ENCODE peak calls at places on chromosomes 2 and 18, in seven cellular contexts. X, O, N, R, V, Z and A are unnamed samples.

GRCh38 chr2:241936457-241937133 is 67.1 kb downstream of the RTP5 start:
- DNase-seq in X (no peak), V (no peak), R (no peak), N (no peak), O (no peak), Z (no peak), A (no peak)

GRCh38 chr18:50706199-50706598 is 113.6 kb downstream of the MRO start:
- DNase-seq in O (no peak), V (no peak), N (no peak), Z (no peak), X (no peak), R (peak; percentile 7), A (no peak)

GRCh38 chr2:36379710-36380448 is 24.3 kb downstream of the CRIM1 start:
- DNase-seq in O (no peak), R (no peak), X (peak; percentile 61), N (no peak), V (no peak), Z (no peak), A (no peak)

GRCh38 chr2:21519821-21520220 is 396.1 kb downstream of the TDRD15 start:
- DNase-seq in R (no peak), X (no peak), N (no peak), V (peak; percentile 47), O (no peak), Z (no peak), A (no peak)

GRCh38 chr2:238811765-238812164 is 36.1 kb upstream of the TWIST2 start:
- DNase-seq in O (no peak), R (no peak), X (no peak), N (no peak), Z (no peak), V (no peak), A (no peak)

GRCh38 chr2:23944527-23944926 is 4.3 kb downstream of the UBXN2A start:
- DNase-seq in O (peak; percentile 40), V (no peak), Z (no peak), X (no peak), N (peak; percentile 66), R (no peak), A (no peak)

GRCh38 chr2:85243101-85244072 is 84.4 kb downstream of the TGOLN2 start:
- DNase-seq in N (peak; percentile 80), X (peak; percentile 25), V (peak; percentile 64), O (peak; percentile 53), Z (peak; percentile 60), R (peak; percentile 71), A (peak; percentile 34)

GRCh38 chr2:143463717-143464116 is 334.5 kb downstream of the ARHGAP15 start:
- DNase-seq in N (no peak), O (no peak), R (no peak), X (no peak), V (no peak), Z (no peak), A (no peak)

GRCh38 chr2:43488737-43489136 is 107.1 kb downstream of the THADA start:
- DNase-seq in N (no peak), Z (no peak), X (no peak), R (no peak), V (no peak), O (no peak), A (no peak)

GRCh38 chr2:33430856-33431255 is 45.6 kb upstream of the RASGRP3 start:
- DNase-seq in X (peak; percentile 76), Z (no peak), V (no peak), R (no peak), O (no peak), N (no peak), A (no peak)

GRCh38 chr2:1591978-1592907 is 152.1 kb downstream of the PXDN start:
- DNase-seq in N (peak; percentile 93), O (peak; percentile 45), R (peak; percentile 76), X (peak; percentile 90), V (peak; percentile 74), Z (peak; percentile 80), A (no peak)
- H3K4me1 ChIP-seq in N (peaks cover 3% of the 10 kb centered on the region), O (peaks cover 9% of the 10 kb centered on the region), R (no peaks in the 10 kb centered on the region), X (peaks cover 21% of the 10 kb centered on the region), V (peaks cover 30% of the 10 kb centered on the region), Z (no peaks in the 10 kb centered on the region), A (no peaks in the 10 kb centered on the region)

GRCh38 chr2:199460101-199460671 is 2.4 kb upstream of the SATB2 start:
- DNase-seq in R (no peak), N (peak; percentile 31), V (no peak), Z (no peak), X (peak; percentile 67), O (no peak), A (no peak)

GRCh38 chr2:199461455-199462166 is 3.9 kb upstream of the SATB2 start:
- DNase-seq in O (no peak), N (no peak), Z (no peak), V (no peak), X (no peak), R (peak; percentile 58), A (no peak)

GRCh38 chr2:199462167-199462976 is 4.6 kb upstream of the SATB2 start:
- DNase-seq in N (peak; percentile 44), V (no peak), O (no peak), Z (no peak), R (no peak), X (no peak), A (no peak)

GRCh38 chr2:199459286-199460100 is 1.8 kb upstream of the SATB2 start:
- DNase-seq in N (peak; percentile 98), Z (peak; percentile 93), V (peak; percentile 91), R (peak; percentile 93), O (peak; percentile 96), X (peak; percentile 98), A (no peak)

DNA sequence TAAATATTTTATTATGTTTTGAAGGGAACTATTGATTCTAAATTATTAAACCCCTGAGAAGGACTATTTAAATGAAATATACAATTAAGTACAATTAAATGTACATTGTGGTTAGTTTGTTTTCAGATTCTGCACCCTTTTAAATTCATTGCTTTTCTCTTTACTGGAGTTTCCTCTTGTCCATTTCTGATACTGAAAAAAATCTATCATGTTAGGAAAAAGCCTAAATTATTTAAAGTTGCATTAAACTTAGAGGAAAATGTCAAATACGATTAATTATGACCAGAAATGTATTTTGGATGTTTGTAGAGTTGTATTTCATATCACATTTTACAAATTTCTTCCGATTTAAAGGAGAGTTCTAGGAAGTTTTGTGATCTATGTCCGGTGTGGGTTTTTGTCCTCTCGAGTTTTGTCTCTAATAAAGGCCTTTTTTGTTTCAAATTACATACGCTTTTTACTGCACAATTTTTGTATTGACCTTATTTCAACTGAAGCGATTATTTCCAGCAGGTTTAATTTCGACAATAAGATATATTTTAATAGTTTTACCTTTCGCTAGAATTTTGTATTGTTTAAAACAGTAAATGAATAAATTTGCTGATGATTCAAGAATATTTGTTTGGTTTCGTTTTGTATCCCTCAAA is 3.2 kb upstream of the SATB2 start:
- DNase-seq in V (no peak), R (no peak), O (no peak), N (no peak), X (peak; percentile 50), Z (no peak), A (no peak)
- H3K4me3 ChIP-seq in V (no peak overlapping the region), R (no peak overlapping the region), O (no peak overlapping the region), N (no peak overlapping the region), X (peak overlapping the region; percentile 3), Z (no peak overlapping the region), A (no peak overlapping the region)

GRCh38 chr2:203647579-203647978 is 58.9 kb upstream of the CD28 start:
- DNase-seq in O (no peak), Z (no peak), X (no peak), V (no peak), R (no peak), N (no peak), A (no peak)

GRCh38 chr2:203646266-203646864 is 60.1 kb upstream of the CD28 start:
- DNase-seq in O (no peak), R (peak; percentile 73), Z (no peak), X (no peak), V (no peak), N (no peak), A (no peak)

GRCh38 chr2:203649176-203649814 is 57.1 kb upstream of the CD28 start:
- DNase-seq in O (no peak), X (no peak), R (no peak), Z (no peak), V (no peak), N (no peak), A (no peak)

GRCh38 chr2:203646961-203647360 is 59.5 kb upstream of the CD28 start:
- DNase-seq in N (no peak), R (no peak), V (no peak), X (no peak), Z (no peak), O (no peak), A (no peak)

GRCh38 chr2:203648273-203648672 is 58.2 kb upstream of the CD28 start:
- DNase-seq in X (peak; percentile 48), N (no peak), O (no peak), R (no peak), Z (no peak), V (no peak), A (no peak)
- H3K27ac ChIP-seq in X (no peak overlapping the region), N (no peak overlapping the region), O (no peak overlapping the region), R (no peak overlapping the region), Z (no peak overlapping the region), V (peak overlapping the region; percentile 15), A (no peak overlapping the region)

GRCh38 chr2:118650327-118650726 is 197.1 kb downstream of the EN1 start:
- DNase-seq in N (no peak), R (no peak), X (no peak), O (no peak), V (no peak), Z (no peak), A (no peak)

GRCh38 chr2:118657451-118657850 is 190.0 kb downstream of the EN1 start:
- DNase-seq in N (no peak), Z (no peak), V (no peak), O (no peak), X (no peak), R (no peak), A (no peak)

GRCh38 chr2:118658581-118659248 is 188.7 kb downstream of the EN1 start:
- DNase-seq in O (no peak), V (no peak), N (no peak), X (no peak), R (no peak), Z (no peak), A (no peak)

DNA sequence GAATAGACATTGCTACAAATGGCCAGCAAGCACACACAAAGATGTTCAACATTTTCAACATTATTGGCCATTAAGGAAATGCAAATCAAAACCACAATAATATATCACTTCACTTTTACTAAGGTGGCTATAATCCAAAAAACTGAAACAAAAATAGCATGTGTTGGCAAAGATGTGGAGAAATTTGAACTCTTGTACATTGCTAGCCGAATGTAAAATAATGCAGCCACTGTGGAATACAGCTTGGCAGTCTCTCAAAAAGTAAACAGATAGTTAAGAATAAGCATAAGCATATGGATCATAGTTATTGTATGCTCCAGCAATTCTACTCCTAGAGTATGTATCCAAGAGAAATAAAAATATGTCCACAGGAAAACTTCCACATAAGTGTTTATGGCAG is 192.5 kb downstream of the EN1 start:
- DNase-seq in V (no peak), Z (no peak), X (peak; percentile 90), R (no peak), N (no peak), O (no peak), A (no peak)
- H3K4me1 ChIP-seq in V (no peaks in the 10 kb centered on the region), Z (no peaks in the 10 kb centered on the region), X (no peaks in the 10 kb centered on the region), R (no peaks in the 10 kb centered on the region), N (no peaks in the 10 kb centered on the region), O (no peaks in the 10 kb centered on the region), A (no peaks in the 10 kb centered on the region)